ENCODE peak calls at places on chromosomes 4 and X, in five cellular contexts. O, H, Y, U and W are unnamed samples.

GRCh38 chr4:106365613-106366012 is 3.0 kb downstream of the GIMD1 start:
- DNase-seq in O (no peak), H (no peak), Y (no peak), U (peak; percentile 89), W (no peak)

GRCh38 chr4:182142146-182143085 is 100.8 kb upstream of the TENM3 start:
- DNase-seq in O (no peak), H (no peak), Y (peak; percentile 84), U (no peak), W (no peak)

GRCh38 chrX:139930923-139931645 is 1.8 kb downstream of the ATP11C start:
- DNase-seq in O (no peak), H (no peak), Y (no peak), U (peak; percentile 20), W (peak; percentile 35)

GRCh38 chr4:168800926-168801325 is 209.1 kb downstream of the CBR4 start:
- DNase-seq in O (no peak), H (no peak), Y (no peak), U (no peak), W (no peak)

GRCh38 chr4:56127698-56128097 is 179.0 kb downstream of the CEP135 start:
- DNase-seq in O (no peak), H (no peak), Y (no peak), U (no peak), W (no peak)

GRCh38 chrX:123835661-123836371 is 24.0 kb upstream of the XIAP start:
- DNase-seq in O (no peak), H (no peak), Y (no peak), U (no peak), W (no peak)

GRCh38 chr4:80434238-80434637 is 98.7 kb downstream of the CFAP299 start:
- DNase-seq in O (no peak), H (no peak), Y (no peak), U (no peak), W (no peak)

GRCh38 chrX:143437439-143437838 is 79.8 kb downstream of the SPANXN3 start:
- DNase-seq in O (no peak), H (no peak), Y (no peak), U (no peak), W (peak; percentile 8)

GRCh38 chrX:136630881-136631280 is 17.1 kb upstream of the CD40LG start:
- DNase-seq in O (no peak), H (no peak), Y (no peak), U (no peak), W (no peak)

GRCh38 chrX:148501121-148502066 is 977 bp downstream of the AFF2 start:
- DNase-seq in O (no peak), H (no peak), Y (peak; percentile 59), U (no peak), W (peak; percentile 12)

GRCh38 chrX:18422886-18423285 is 2.5 kb upstream of the CDKL5 start:
- DNase-seq in O (no peak), H (no peak), Y (no peak), U (no peak), W (no peak)

GRCh38 chrX:48467331-48467761 is 2.7 kb downstream of the SLC38A5 start:
- DNase-seq in O (no peak), H (no peak), Y (no peak), U (no peak), W (no peak)

GRCh38 chr4:17324431-17324830 is 187.5 kb downstream of the QDPR start:
- DNase-seq in O (peak; percentile 42), H (no peak), Y (peak; percentile 72), U (peak; percentile 12), W (peak; percentile 51)

GRCh38 chr4:88573995-88574394 is 18.3 kb upstream of the HERC3 start:
- DNase-seq in O (no peak), H (no peak), Y (no peak), U (peak; percentile 13), W (peak; percentile 20)

GRCh38 chrX:149682956-149683947 is 28.6 kb upstream of the MAGEA11 start:
- DNase-seq in O (no peak), H (no peak), Y (no peak), U (no peak), W (no peak)

GRCh38 chr4:29805871-29806480 is 914.2 kb upstream of the PCDH7 start:
- DNase-seq in O (no peak), H (no peak), Y (no peak), U (no peak), W (no peak)

GRCh38 chr4:187972135-187972534 is 23.4 kb upstream of the ZFP42 start:
- DNase-seq in O (no peak), H (no peak), Y (no peak), U (no peak), W (no peak)

GRCh38 chrX:46587158-46587557 is 13.6 kb downstream of the CHST7 start:
- DNase-seq in O (no peak), H (peak; percentile 55), Y (no peak), U (no peak), W (no peak)

GRCh38 chrX:48522291-48522690 is 683 bp downstream of the EBP start:
- DNase-seq in O (no peak), H (no peak), Y (no peak), U (peak; percentile 43), W (no peak)

GRCh38 chr4:128354205-128354821 is 66.7 kb upstream of the PGRMC2 start:
- DNase-seq in O (no peak), H (no peak), Y (no peak), U (peak; percentile 30), W (no peak)

GRCh38 chrX:43386872-43387271 is 269.2 kb upstream of the MAOA start:
- DNase-seq in O (no peak), H (no peak), Y (no peak), U (no peak), W (no peak)

GRCh38 chr4:123505077-123505456 is 108.5 kb downstream of the SPRY1 start:
- DNase-seq in O (no peak), H (no peak), Y (no peak), U (peak; percentile 76), W (no peak)

GRCh38 chrX:102976793-102977495 is 39.9 kb downstream of the RAB40AL start:
- DNase-seq in O (no peak), H (no peak), Y (no peak), U (no peak), W (no peak)

GRCh38 chr4:53541577-53542206 is 49.6 kb downstream of the LNX1 start:
- DNase-seq in O (no peak), H (no peak), Y (no peak), U (no peak), W (no peak)

GRCh38 chr4:124631760-124632159 is 80.8 kb downstream of the ANKRD50 start:
- DNase-seq in O (peak; percentile 25), H (no peak), Y (no peak), U (no peak), W (peak; percentile 15)

GRCh38 chr4:69025191-69025998 is 70.9 kb upstream of the UGT2B7 start:
- DNase-seq in O (peak; percentile 9), H (no peak), Y (peak; percentile 47), U (peak; percentile 68), W (peak; percentile 41)

GRCh38 chr4:80266902-80267380 is 477 bp downstream of the FGF5 start:
- DNase-seq in O (no peak), H (no peak), Y (no peak), U (no peak), W (peak; percentile 46)

GRCh38 chr4:180675368-180675675 is 1567.9 kb upstream of the TENM3 start:
- DNase-seq in O (no peak), H (no peak), Y (no peak), U (no peak), W (no peak)

GRCh38 chrX:63764946-63765345 is 20.1 kb downstream of the ARHGEF9 start:
- DNase-seq in O (no peak), H (no peak), Y (no peak), U (no peak), W (no peak)

GRCh38 chr4:21013501-21013900 is 313.2 kb downstream of the PACRGL start:
- DNase-seq in O (no peak), H (no peak), Y (no peak), U (no peak), W (no peak)

GRCh38 chrX:113195949-113196348 is 355.3 kb upstream of the AMOT start:
- DNase-seq in O (no peak), H (no peak), Y (no peak), U (no peak), W (no peak)

GRCh38 chrX:153735274-153735673 is 10.6 kb downstream of the ABCD1 start:
- DNase-seq in O (no peak), H (no peak), Y (no peak), U (no peak), W (no peak)

GRCh38 chrX:21528076-21528475 is 130.1 kb downstream of the KLHL34 start:
- DNase-seq in O (no peak), H (no peak), Y (no peak), U (no peak), W (no peak)

GRCh38 chrX:153725039-153725831 is 579 bp downstream of the ABCD1 start:
- DNase-seq in O (no peak), H (no peak), Y (peak; percentile 49), U (no peak), W (no peak)

DNA sequence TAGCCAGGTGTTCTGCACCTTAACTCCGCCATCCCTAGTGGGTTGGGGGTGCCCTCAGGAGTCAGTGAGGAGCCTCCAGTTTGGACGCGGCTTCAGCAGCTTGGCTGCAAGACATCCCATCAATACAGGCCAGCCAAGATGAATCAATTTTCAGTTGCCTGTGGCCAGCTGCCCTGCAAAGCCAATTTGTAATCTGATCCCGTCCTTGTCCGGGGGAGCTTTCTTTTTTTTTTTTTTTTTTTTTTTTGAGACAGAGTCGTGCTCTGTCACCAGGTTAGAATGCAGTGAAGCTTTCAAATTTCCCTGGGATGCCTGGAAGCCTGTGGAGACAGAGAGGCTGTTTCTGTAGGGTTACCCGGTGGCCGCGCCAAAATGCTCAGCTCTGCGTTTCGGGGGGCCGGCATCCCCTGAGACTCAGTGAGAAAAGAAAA is 192.5 kb downstream of the ASMT start:
- DNase-seq in O (peak; percentile 59), H (no peak), Y (peak; percentile 63), U (no peak), W (peak; percentile 17)
- TF ChIP-seq SUZ12 in O (no peak), H (no peak), Y (no peak), U (no peak), W (no peak)

GRCh38 chr4:7398104-7398423 is 36.7 kb downstream of the PSAPL1 start:
- DNase-seq in O (no peak), H (no peak), Y (peak; percentile 37), U (no peak), W (no peak)
- TF ChIP-seq SUZ12 in O (no peak), H (no peak), Y (no peak), U (no peak), W (no peak)

DNA sequence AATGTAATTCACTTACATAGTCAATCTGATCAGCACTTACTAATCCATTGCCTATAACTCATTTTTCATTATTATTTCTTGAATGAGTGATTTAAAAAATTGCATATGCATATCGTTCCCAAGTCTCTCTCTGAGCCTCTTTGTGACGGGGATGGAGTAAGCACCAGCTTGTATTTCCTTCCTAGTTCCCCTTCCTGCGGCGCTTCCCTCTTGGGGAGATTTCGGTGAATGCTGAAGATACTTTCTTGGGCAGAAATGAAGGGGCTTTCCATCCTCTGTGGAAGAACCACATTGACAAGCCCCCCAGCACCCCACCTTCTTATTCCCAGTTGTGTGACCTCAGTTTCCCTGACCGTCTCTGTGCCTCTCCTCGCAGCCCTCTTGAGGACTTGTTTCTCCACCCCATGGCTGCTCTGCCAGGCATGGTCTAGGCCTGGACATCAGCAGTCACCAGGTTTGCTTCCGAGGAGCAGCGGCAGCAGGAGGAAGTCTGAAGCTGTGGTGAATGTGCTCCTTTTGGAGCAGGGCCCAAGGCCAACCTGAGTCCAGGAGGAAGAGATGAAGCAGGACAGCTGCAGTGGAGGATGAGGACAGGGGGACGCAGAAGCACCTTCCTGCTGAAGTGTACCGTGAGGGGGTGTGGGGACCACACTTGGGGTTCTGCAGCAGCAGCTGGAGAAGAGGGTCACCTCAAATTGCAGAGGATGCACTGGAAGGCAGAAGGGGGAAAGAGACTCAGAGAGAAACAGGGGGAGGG is 124.9 kb downstream of the IRF2 start:
- DNase-seq in O (no peak), H (no peak), Y (no peak), U (no peak), W (no peak)
- TF ChIP-seq SUZ12 in O (no peak), H (no peak), Y (no peak), U (no peak), W (no peak)

GRCh38 chr4:75179510-75179909 is 246.6 kb downstream of the PARM1 start:
- DNase-seq in O (no peak), H (no peak), Y (no peak), U (no peak), W (no peak)
- TF ChIP-seq SUZ12 in O (no peak), H (no peak), Y (no peak), U (no peak), W (no peak)